ENCODE peak calls at places on chromosomes 3 and 15, in four cellular contexts. One of them, this sample, is unnamed.

GRCh38 chr3:23161308-23161707 is 41.8 kb upstream of the UBE2E2 start:
- DNase-seq in colonic mucosa: no peak
- DNase-seq in activated T-helper 1 cell treated with anti-CD3 and anti-CD28 coated beads, Interleukin-12 subunit alpha, Interleukin-12 subunit beta, Interleukin-2, Interleukin-4 antibody, amounts not matched to agents 30 ng/mL and 10 ng/mL and 1 ng/mL, durations not matched to agents 14 hours and 24 hours and 36 hours: no peak
- DNase-seq in A549: no peak
- DNase-seq in this sample: no peak

GRCh38 chr3:14911651-14912050 is 35.7 kb upstream of the NR2C2 start:
- DNase-seq in activated T-helper 1 cell treated with anti-CD3 and anti-CD28 coated beads, Interleukin-12 subunit alpha, Interleukin-12 subunit beta, Interleukin-2, Interleukin-4 antibody, amounts not matched to agents 30 ng/mL and 10 ng/mL and 1 ng/mL, durations not matched to agents 14 hours and 24 hours and 36 hours: no peak
- DNase-seq in A549: no peak
- DNase-seq in colonic mucosa: no peak
- DNase-seq in this sample: no peak

GRCh38 chr15:44861439-44861910 is 95.0 kb upstream of the TERB2 start:
- DNase-seq in A549: no peak
- DNase-seq in colonic mucosa: no peak
- DNase-seq in activated T-helper 1 cell treated with anti-CD3 and anti-CD28 coated beads, Interleukin-12 subunit alpha, Interleukin-12 subunit beta, Interleukin-2, Interleukin-4 antibody, amounts not matched to agents 30 ng/mL and 10 ng/mL and 1 ng/mL, durations not matched to agents 14 hours and 24 hours and 36 hours: no peak
- DNase-seq in this sample: no peak

GRCh38 chr3:119700269-119700919 is 2.4 kb upstream of the CFAP91 start:
- DNase-seq in A549: peak
- DNase-seq in colonic mucosa: peak
- DNase-seq in activated T-helper 1 cell treated with anti-CD3 and anti-CD28 coated beads, Interleukin-12 subunit alpha, Interleukin-12 subunit beta, Interleukin-2, Interleukin-4 antibody, amounts not matched to agents 30 ng/mL and 10 ng/mL and 1 ng/mL, durations not matched to agents 14 hours and 24 hours and 36 hours: peak
- DNase-seq in this sample: no peak

GRCh38 chr3:99965077-99965476 is 147.4 kb downstream of the CMSS1 start:
- DNase-seq in A549: no peak
- DNase-seq in colonic mucosa: no peak
- DNase-seq in activated T-helper 1 cell treated with anti-CD3 and anti-CD28 coated beads, Interleukin-12 subunit alpha, Interleukin-12 subunit beta, Interleukin-2, Interleukin-4 antibody, amounts not matched to agents 30 ng/mL and 10 ng/mL and 1 ng/mL, durations not matched to agents 14 hours and 24 hours and 36 hours: no peak
- DNase-seq in this sample: no peak

GRCh38 chr3:158672293-158673176 is at the start of gene LXN:
- DNase-seq in colonic mucosa: peak
- DNase-seq in A549: peak
- DNase-seq in activated T-helper 1 cell treated with anti-CD3 and anti-CD28 coated beads, Interleukin-12 subunit alpha, Interleukin-12 subunit beta, Interleukin-2, Interleukin-4 antibody, amounts not matched to agents 30 ng/mL and 10 ng/mL and 1 ng/mL, durations not matched to agents 14 hours and 24 hours and 36 hours: peak
- DNase-seq in this sample: peak

GRCh38 chr3:153624310-153625030 is 462.4 kb downstream of the RAP2B start:
- DNase-seq in A549: no peak
- DNase-seq in colonic mucosa: no peak
- DNase-seq in activated T-helper 1 cell treated with anti-CD3 and anti-CD28 coated beads, Interleukin-12 subunit alpha, Interleukin-12 subunit beta, Interleukin-2, Interleukin-4 antibody, amounts not matched to agents 30 ng/mL and 10 ng/mL and 1 ng/mL, durations not matched to agents 14 hours and 24 hours and 36 hours: peak
- DNase-seq in this sample: no peak

GRCh38 chr3:128875556-128876120 is 3.8 kb upstream of the ACAD9 start:
- DNase-seq in colonic mucosa: peak
- DNase-seq in activated T-helper 1 cell treated with anti-CD3 and anti-CD28 coated beads, Interleukin-12 subunit alpha, Interleukin-12 subunit beta, Interleukin-2, Interleukin-4 antibody, amounts not matched to agents 30 ng/mL and 10 ng/mL and 1 ng/mL, durations not matched to agents 14 hours and 24 hours and 36 hours: peak
- DNase-seq in A549: peak
- DNase-seq in this sample: peak

GRCh38 chr3:69210068-69210730 is 87.8 kb upstream of the LMOD3 start:
- DNase-seq in colonic mucosa: no peak
- DNase-seq in activated T-helper 1 cell treated with anti-CD3 and anti-CD28 coated beads, Interleukin-12 subunit alpha, Interleukin-12 subunit beta, Interleukin-2, Interleukin-4 antibody, amounts not matched to agents 30 ng/mL and 10 ng/mL and 1 ng/mL, durations not matched to agents 14 hours and 24 hours and 36 hours: no peak
- DNase-seq in A549: no peak
- DNase-seq in this sample: no peak

GRCh38 chr3:73401616-73402265 is 223.0 kb downstream of the PDZRN3 start:
- DNase-seq in colonic mucosa: peak
- DNase-seq in A549: no peak
- DNase-seq in activated T-helper 1 cell treated with anti-CD3 and anti-CD28 coated beads, Interleukin-12 subunit alpha, Interleukin-12 subunit beta, Interleukin-2, Interleukin-4 antibody, amounts not matched to agents 30 ng/mL and 10 ng/mL and 1 ng/mL, durations not matched to agents 14 hours and 24 hours and 36 hours: no peak
- DNase-seq in this sample: peak

GRCh38 chr3:7512048-7512447 is 651.1 kb downstream of the GRM7 start:
- DNase-seq in colonic mucosa: no peak
- DNase-seq in activated T-helper 1 cell treated with anti-CD3 and anti-CD28 coated beads, Interleukin-12 subunit alpha, Interleukin-12 subunit beta, Interleukin-2, Interleukin-4 antibody, amounts not matched to agents 30 ng/mL and 10 ng/mL and 1 ng/mL, durations not matched to agents 14 hours and 24 hours and 36 hours: no peak
- DNase-seq in A549: no peak
- DNase-seq in this sample: no peak

GRCh38 chr3:172194702-172195392 is 155.5 kb downstream of the FNDC3B start:
- DNase-seq in activated T-helper 1 cell treated with anti-CD3 and anti-CD28 coated beads, Interleukin-12 subunit alpha, Interleukin-12 subunit beta, Interleukin-2, Interleukin-4 antibody, amounts not matched to agents 30 ng/mL and 10 ng/mL and 1 ng/mL, durations not matched to agents 14 hours and 24 hours and 36 hours: no peak
- DNase-seq in A549: peak
- DNase-seq in colonic mucosa: no peak
- DNase-seq in this sample: no peak

This sample was measured in heart left ventricle.